ENCODE peak calls at places on chromosomes 4 and X, in nine cellular contexts. One of them, this sample, is unnamed.

GRCh38 chr4:118749347-118749988 is 64.3 kb downstream of the METTL14 start:
- DNase-seq in SK-N-SH: peak; percentile 30
- DNase-seq in mammary epithelial cell: no peak
- DNase-seq in mucosa of descending colon: no peak
- DNase-seq in body of pancreas: no peak
- DNase-seq in thoracic aorta: no peak
- DNase-seq in tibial artery: no peak
- DNase-seq in cardiac muscle cell: no peak
- DNase-seq in uterus: no peak
- DNase-seq in this sample: no peak

GRCh38 chr4:4480685-4481393 is 61.0 kb downstream of the STX18 start:
- DNase-seq in SK-N-SH: peak; percentile 45
- DNase-seq in mammary epithelial cell: no peak
- DNase-seq in mucosa of descending colon: no peak
- DNase-seq in body of pancreas: no peak
- DNase-seq in thoracic aorta: no peak
- DNase-seq in tibial artery: no peak
- DNase-seq in cardiac muscle cell: peak; percentile 13
- DNase-seq in uterus: no peak
- DNase-seq in this sample: no peak

GRCh38 chr4:24795666-24796381 is 451 bp downstream of the SOD3 start:
- DNase-seq in SK-N-SH: no peak
- DNase-seq in mammary epithelial cell: no peak
- DNase-seq in mucosa of descending colon: no peak
- DNase-seq in body of pancreas: no peak
- DNase-seq in thoracic aorta: no peak
- DNase-seq in tibial artery: no peak
- DNase-seq in cardiac muscle cell: peak; percentile 12
- DNase-seq in uterus: no peak
- DNase-seq in this sample: no peak

GRCh38 chrX:43882294-43882681 is at the start of gene MAOB:
- DNase-seq in SK-N-SH: peak; percentile 82
- DNase-seq in mammary epithelial cell: peak; percentile 11
- DNase-seq in mucosa of descending colon: peak; percentile 51
- DNase-seq in body of pancreas: peak; percentile 30
- DNase-seq in thoracic aorta: no peak
- DNase-seq in tibial artery: peak; percentile 68
- DNase-seq in cardiac muscle cell: peak; percentile 55
- DNase-seq in uterus: peak; percentile 54
- DNase-seq in this sample: no peak

GRCh38 chrX:34343001-34343400 is 210.9 kb upstream of the FAM47A start:
- DNase-seq in SK-N-SH: no peak
- DNase-seq in mammary epithelial cell: no peak
- DNase-seq in mucosa of descending colon: no peak
- DNase-seq in body of pancreas: no peak
- DNase-seq in thoracic aorta: no peak
- DNase-seq in tibial artery: no peak
- DNase-seq in cardiac muscle cell: no peak
- DNase-seq in uterus: no peak
- DNase-seq in this sample: no peak

GRCh38 chr4:90769251-90769650 is 642.1 kb downstream of the CCSER1 start:
- DNase-seq in SK-N-SH: no peak
- DNase-seq in mammary epithelial cell: no peak
- DNase-seq in mucosa of descending colon: no peak
- DNase-seq in body of pancreas: no peak
- DNase-seq in thoracic aorta: no peak
- DNase-seq in tibial artery: no peak
- DNase-seq in cardiac muscle cell: no peak
- DNase-seq in uterus: no peak
- DNase-seq in this sample: no peak

GRCh38 chr4:25095756-25096552 is 64.3 kb downstream of the SEPSECS start:
- DNase-seq in SK-N-SH: peak; percentile 48
- DNase-seq in mammary epithelial cell: no peak
- DNase-seq in mucosa of descending colon: no peak
- DNase-seq in body of pancreas: no peak
- DNase-seq in thoracic aorta: no peak
- DNase-seq in tibial artery: peak; percentile 47
- DNase-seq in cardiac muscle cell: no peak
- DNase-seq in uterus: no peak
- DNase-seq in this sample: no peak

GRCh38 chr4:118154643-118155042 is 120.4 kb downstream of the NDST3 start:
- DNase-seq in SK-N-SH: no peak
- DNase-seq in mammary epithelial cell: peak; percentile 20
- DNase-seq in mucosa of descending colon: no peak
- DNase-seq in body of pancreas: no peak
- DNase-seq in thoracic aorta: no peak
- DNase-seq in tibial artery: no peak
- DNase-seq in cardiac muscle cell: no peak
- DNase-seq in uterus: no peak
- DNase-seq in this sample: no peak

GRCh38 chr4:48862038-48862437 is 31.1 kb downstream of the OCIAD1 start:
- DNase-seq in SK-N-SH: no peak
- DNase-seq in mammary epithelial cell: no peak
- DNase-seq in mucosa of descending colon: no peak
- DNase-seq in body of pancreas: no peak
- DNase-seq in thoracic aorta: no peak
- DNase-seq in tibial artery: no peak
- DNase-seq in cardiac muscle cell: no peak
- DNase-seq in uterus: no peak
- DNase-seq in this sample: no peak

GRCh38 chrX:122135070-122135469 is 1049.0 kb upstream of the GRIA3 start:
- DNase-seq in SK-N-SH: no peak
- DNase-seq in mammary epithelial cell: no peak
- DNase-seq in mucosa of descending colon: no peak
- DNase-seq in body of pancreas: no peak
- DNase-seq in thoracic aorta: no peak
- DNase-seq in tibial artery: no peak
- DNase-seq in cardiac muscle cell: no peak
- DNase-seq in uterus: no peak
- DNase-seq in this sample: no peak

GRCh38 chrX:125998432-125998831 is 167.7 kb downstream of the DCAF12L2 start:
- DNase-seq in SK-N-SH: peak; percentile 1
- DNase-seq in mammary epithelial cell: peak; percentile 2
- DNase-seq in mucosa of descending colon: no peak
- DNase-seq in body of pancreas: no peak
- DNase-seq in thoracic aorta: no peak
- DNase-seq in tibial artery: no peak
- DNase-seq in cardiac muscle cell: peak; percentile 16
- DNase-seq in uterus: no peak
- DNase-seq in this sample: no peak

GRCh38 chr4:181860157-181860556 is 383.0 kb upstream of the TENM3 start:
- DNase-seq in SK-N-SH: peak; percentile 39
- DNase-seq in mammary epithelial cell: no peak
- DNase-seq in mucosa of descending colon: no peak
- DNase-seq in body of pancreas: no peak
- DNase-seq in thoracic aorta: no peak
- DNase-seq in tibial artery: no peak
- DNase-seq in cardiac muscle cell: peak; percentile 55
- DNase-seq in uterus: no peak
- DNase-seq in this sample: no peak

GRCh38 chr4:4477391-4477790 is 64.5 kb downstream of the STX18 start:
- DNase-seq in SK-N-SH: no peak
- DNase-seq in mammary epithelial cell: no peak
- DNase-seq in mucosa of descending colon: no peak
- DNase-seq in body of pancreas: no peak
- DNase-seq in thoracic aorta: no peak
- DNase-seq in tibial artery: no peak
- DNase-seq in cardiac muscle cell: no peak
- DNase-seq in uterus: no peak
- DNase-seq in this sample: no peak

GRCh38 chrX:6021316-6022091 is 207.2 kb downstream of the NLGN4X start:
- DNase-seq in SK-N-SH: peak; percentile 29
- DNase-seq in mammary epithelial cell: peak; percentile 37
- DNase-seq in mucosa of descending colon: peak; percentile 50
- DNase-seq in body of pancreas: peak; percentile 40
- DNase-seq in thoracic aorta: no peak
- DNase-seq in tibial artery: no peak
- DNase-seq in cardiac muscle cell: peak; percentile 66
- DNase-seq in uterus: no peak
- DNase-seq in this sample: peak; percentile 31

GRCh38 chr4:79607979-79608378 is 200.0 kb upstream of the GK2 start:
- DNase-seq in SK-N-SH: no peak
- DNase-seq in mammary epithelial cell: no peak
- DNase-seq in mucosa of descending colon: no peak
- DNase-seq in body of pancreas: no peak
- DNase-seq in thoracic aorta: no peak
- DNase-seq in tibial artery: no peak
- DNase-seq in cardiac muscle cell: no peak
- DNase-seq in uterus: no peak
- DNase-seq in this sample: no peak

DNA sequence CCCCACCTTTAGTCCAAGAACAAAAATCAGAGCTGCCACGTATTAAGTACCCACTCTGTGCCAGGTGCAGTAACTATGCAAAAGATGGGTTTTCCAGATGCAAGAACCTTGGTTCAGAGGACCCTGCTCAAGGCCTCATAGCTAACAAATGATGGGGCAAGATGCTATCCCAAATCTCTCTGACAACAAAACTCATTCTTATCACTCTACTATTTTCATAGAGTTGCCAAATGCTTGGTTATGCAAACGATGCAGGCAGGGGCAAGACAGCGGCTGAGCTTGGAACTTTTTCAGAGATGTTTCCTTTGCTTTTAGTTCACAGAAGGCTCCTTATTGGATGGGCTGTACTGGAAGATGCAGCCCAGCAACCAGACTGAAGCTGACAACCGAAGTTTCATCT is 30.5 kb downstream of the PKD2 start:
- DNase-seq in SK-N-SH: no peak
- DNase-seq in mammary epithelial cell: no peak
- DNase-seq in mucosa of descending colon: no peak
- DNase-seq in body of pancreas: no peak
- DNase-seq in thoracic aorta: no peak
- DNase-seq in tibial artery: no peak
- DNase-seq in cardiac muscle cell: no peak
- DNase-seq in uterus: no peak
- DNase-seq in this sample: no peak
- H3K36me3 ChIP-seq in SK-N-SH: peaks cover 78% of the 10 kb centered on the region
- H3K36me3 ChIP-seq in mammary epithelial cell: peaks cover 10% of the 10 kb centered on the region
- H3K36me3 ChIP-seq in mucosa of descending colon: no peaks in the 10 kb centered on the region
- H3K36me3 ChIP-seq in body of pancreas: no peaks in the 10 kb centered on the region
- H3K36me3 ChIP-seq in thoracic aorta: peaks cover 76% of the 10 kb centered on the region
- H3K36me3 ChIP-seq in tibial artery: peaks cover 89% of the 10 kb centered on the region
- H3K36me3 ChIP-seq in cardiac muscle cell: peaks cover 45% of the 10 kb centered on the region
- H3K36me3 ChIP-seq in uterus: no peaks in the 10 kb centered on the region
- H3K36me3 ChIP-seq in this sample: peaks cover 39% of the 10 kb centered on the region

GRCh38 chr4:77052352-77052751 is 23.4 kb downstream of the CCNI start:
- DNase-seq in SK-N-SH: no peak
- DNase-seq in mammary epithelial cell: peak; percentile 46
- DNase-seq in mucosa of descending colon: peak; percentile 80
- DNase-seq in body of pancreas: peak; percentile 56
- DNase-seq in thoracic aorta: no peak
- DNase-seq in tibial artery: no peak
- DNase-seq in cardiac muscle cell: peak; percentile 64
- DNase-seq in uterus: no peak
- DNase-seq in this sample: peak; percentile 42
- TF ChIP-seq CTCF in SK-N-SH: peak; percentile 58
- TF ChIP-seq CTCF in mammary epithelial cell: peak; percentile 80
- TF ChIP-seq CTCF in mucosa of descending colon: peak; percentile 47
- TF ChIP-seq CTCF in body of pancreas: peak; percentile 37
- TF ChIP-seq CTCF in thoracic aorta: no peak
- TF ChIP-seq CTCF in tibial artery: peak; percentile 23
- TF ChIP-seq CTCF in cardiac muscle cell: peak; percentile 60
- TF ChIP-seq CTCF in uterus: peak; percentile 18
- TF ChIP-seq CTCF in this sample: peak; percentile 21

GRCh38 chr4:899556-899906 is 32.6 kb downstream of the GAK start:
- DNase-seq in SK-N-SH: no peak
- DNase-seq in mammary epithelial cell: no peak
- DNase-seq in mucosa of descending colon: no peak
- DNase-seq in body of pancreas: no peak
- DNase-seq in thoracic aorta: no peak
- DNase-seq in tibial artery: no peak
- DNase-seq in cardiac muscle cell: no peak
- DNase-seq in uterus: no peak
- DNase-seq in this sample: no peak

GRCh38 chr4:900721-901120 is 31.4 kb downstream of the GAK start:
- DNase-seq in SK-N-SH: no peak
- DNase-seq in mammary epithelial cell: no peak
- DNase-seq in mucosa of descending colon: no peak
- DNase-seq in body of pancreas: no peak
- DNase-seq in thoracic aorta: no peak
- DNase-seq in tibial artery: no peak
- DNase-seq in cardiac muscle cell: no peak
- DNase-seq in uterus: no peak
- DNase-seq in this sample: no peak

GRCh38 chr4:900073-900472 is 32.0 kb downstream of the GAK start:
- DNase-seq in SK-N-SH: no peak
- DNase-seq in mammary epithelial cell: no peak
- DNase-seq in mucosa of descending colon: no peak
- DNase-seq in body of pancreas: peak; percentile 37
- DNase-seq in thoracic aorta: no peak
- DNase-seq in tibial artery: no peak
- DNase-seq in cardiac muscle cell: no peak
- DNase-seq in uterus: no peak
- DNase-seq in this sample: no peak

GRCh38 chr4:898123-898522 is 34.0 kb downstream of the GAK start:
- DNase-seq in SK-N-SH: no peak
- DNase-seq in mammary epithelial cell: no peak
- DNase-seq in mucosa of descending colon: no peak
- DNase-seq in body of pancreas: no peak
- DNase-seq in thoracic aorta: no peak
- DNase-seq in tibial artery: no peak
- DNase-seq in cardiac muscle cell: no peak
- DNase-seq in uterus: no peak
- DNase-seq in this sample: no peak

DNA sequence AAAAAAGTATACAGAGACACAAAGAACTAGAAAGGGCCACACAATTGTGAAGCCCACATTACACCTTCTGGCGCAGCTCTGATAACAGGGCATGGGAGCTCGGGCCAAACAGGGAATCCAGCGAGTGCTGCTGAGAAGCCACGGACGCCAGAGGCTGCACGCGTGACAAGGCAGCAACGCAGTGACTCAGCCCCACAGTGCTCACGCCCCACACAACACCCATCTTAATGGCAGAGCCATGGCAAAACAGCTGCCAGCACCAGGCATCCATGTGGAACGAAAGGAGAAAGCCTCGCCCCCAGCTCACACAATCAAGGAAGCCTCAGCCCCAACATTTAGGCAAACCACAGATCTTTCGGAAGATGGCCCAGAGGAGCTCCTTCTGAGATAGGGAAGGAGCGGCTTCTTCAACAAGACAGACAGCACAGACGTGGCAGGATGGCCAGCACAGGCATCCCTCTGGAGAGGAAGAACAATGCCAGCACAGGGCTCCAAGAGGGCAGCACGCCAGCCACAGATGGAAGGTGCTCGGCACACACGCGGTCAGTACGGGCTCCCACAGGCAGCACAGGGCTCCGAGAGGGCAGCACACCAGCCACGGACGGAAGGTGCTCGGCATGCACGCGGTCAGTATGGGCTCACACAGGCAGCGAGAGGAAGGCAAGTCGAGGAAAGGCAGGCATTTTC is 33.1 kb downstream of the GAK start:
- DNase-seq in SK-N-SH: no peak
- DNase-seq in mammary epithelial cell: no peak
- DNase-seq in mucosa of descending colon: no peak
- DNase-seq in body of pancreas: no peak
- DNase-seq in thoracic aorta: no peak
- DNase-seq in tibial artery: no peak
- DNase-seq in cardiac muscle cell: no peak
- DNase-seq in uterus: no peak
- DNase-seq in this sample: no peak
- H3K36me3 ChIP-seq in SK-N-SH: peaks cover 35% of the 10 kb centered on the region
- H3K36me3 ChIP-seq in mammary epithelial cell: no peaks in the 10 kb centered on the region
- H3K36me3 ChIP-seq in mucosa of descending colon: no peaks in the 10 kb centered on the region
- H3K36me3 ChIP-seq in body of pancreas: peaks cover 4% of the 10 kb centered on the region
- H3K36me3 ChIP-seq in thoracic aorta: peaks cover 33% of the 10 kb centered on the region
- H3K36me3 ChIP-seq in tibial artery: peaks cover 59% of the 10 kb centered on the region
- H3K36me3 ChIP-seq in cardiac muscle cell: no peaks in the 10 kb centered on the region
- H3K36me3 ChIP-seq in uterus: no peaks in the 10 kb centered on the region
- H3K36me3 ChIP-seq in this sample: no peaks in the 10 kb centered on the region

GRCh38 chrX:81280148-81280547 is 78.2 kb downstream of the SH3BGRL start:
- DNase-seq in SK-N-SH: no peak
- DNase-seq in mammary epithelial cell: no peak
- DNase-seq in mucosa of descending colon: no peak
- DNase-seq in body of pancreas: no peak
- DNase-seq in thoracic aorta: no peak
- DNase-seq in tibial artery: no peak
- DNase-seq in cardiac muscle cell: no peak
- DNase-seq in uterus: no peak
- DNase-seq in this sample: no peak
- TF ChIP-seq CTCF in SK-N-SH: peak; percentile 43
- TF ChIP-seq CTCF in mammary epithelial cell: no peak
- TF ChIP-seq CTCF in mucosa of descending colon: no peak
- TF ChIP-seq CTCF in body of pancreas: no peak
- TF ChIP-seq CTCF in thoracic aorta: no peak
- TF ChIP-seq CTCF in tibial artery: no peak
- TF ChIP-seq CTCF in cardiac muscle cell: peak; percentile 18
- TF ChIP-seq CTCF in uterus: no peak
- TF ChIP-seq CTCF in this sample: no peak